ENCODE peak calls at places on chromosomes 5 and 9, in ten cellular contexts. One of them, this sample, is unnamed.
A peak's percentile ranks its signal among the peaks of the same experiment; 100 is the strongest.

GRCh38 chr9:114900937-114901802 is 29.2 kb downstream of the TNFSF8 start:
- DNase-seq in HFF-Myc: no peak
- DNase-seq in AG09309: no peak
- DNase-seq in A549: no peak
- DNase-seq in colonic mucosa: no peak
- DNase-seq in choroid plexus epithelial cell: peak; percentile 58
- DNase-seq in PC-3: peak; percentile 19
- DNase-seq in SK-N-SH: no peak
- DNase-seq in cardiac muscle cell: no peak
- DNase-seq in coronary artery: no peak
- DNase-seq in this sample: peak; percentile 84

GRCh38 chr5:170483701-170484458 is 19.9 kb upstream of the KCNIP1 start:
- DNase-seq in coronary artery: peak; percentile 49
- DNase-seq in colonic mucosa: no peak
- DNase-seq in cardiac muscle cell: no peak
- DNase-seq in A549: peak; percentile 25
- DNase-seq in AG09309: no peak
- DNase-seq in choroid plexus epithelial cell: peak; percentile 42
- DNase-seq in SK-N-SH: no peak
- DNase-seq in PC-3: peak; percentile 21
- DNase-seq in HFF-Myc: no peak
- DNase-seq in this sample: peak; percentile 30

GRCh38 chr9:87223397-87224246 is 274.0 kb upstream of the DAPK1 start:
- DNase-seq in colonic mucosa: no peak
- DNase-seq in SK-N-SH: no peak
- DNase-seq in HFF-Myc: no peak
- DNase-seq in A549: no peak
- DNase-seq in choroid plexus epithelial cell: peak; percentile 62
- DNase-seq in PC-3: no peak
- DNase-seq in cardiac muscle cell: no peak
- DNase-seq in coronary artery: no peak
- DNase-seq in AG09309: no peak
- DNase-seq in this sample: peak; percentile 55

GRCh38 chr9:91116711-91117110 is 245.0 kb downstream of the AUH start:
- DNase-seq in AG09309: no peak
- DNase-seq in PC-3: no peak
- DNase-seq in SK-N-SH: no peak
- DNase-seq in HFF-Myc: no peak
- DNase-seq in choroid plexus epithelial cell: no peak
- DNase-seq in A549: no peak
- DNase-seq in coronary artery: no peak
- DNase-seq in cardiac muscle cell: no peak
- DNase-seq in colonic mucosa: no peak
- DNase-seq in this sample: no peak

GRCh38 chr5:73606206-73606753 is 19.7 kb upstream of the ARHGEF28 start:
- DNase-seq in choroid plexus epithelial cell: peak; percentile 26
- DNase-seq in AG09309: no peak
- DNase-seq in SK-N-SH: no peak
- DNase-seq in coronary artery: no peak
- DNase-seq in PC-3: no peak
- DNase-seq in A549: no peak
- DNase-seq in colonic mucosa: no peak
- DNase-seq in HFF-Myc: no peak
- DNase-seq in cardiac muscle cell: no peak
- DNase-seq in this sample: peak; percentile 13

GRCh38 chr9:108113579-108113978 is 624.0 kb upstream of the KLF4 start:
- DNase-seq in cardiac muscle cell: no peak
- DNase-seq in choroid plexus epithelial cell: no peak
- DNase-seq in A549: no peak
- DNase-seq in coronary artery: no peak
- DNase-seq in PC-3: no peak
- DNase-seq in SK-N-SH: no peak
- DNase-seq in AG09309: no peak
- DNase-seq in colonic mucosa: no peak
- DNase-seq in HFF-Myc: no peak
- DNase-seq in this sample: no peak

GRCh38 chr9:109482391-109482916 is 15.7 kb downstream of the PTPN3 start:
- DNase-seq in cardiac muscle cell: no peak
- DNase-seq in colonic mucosa: no peak
- DNase-seq in AG09309: no peak
- DNase-seq in SK-N-SH: no peak
- DNase-seq in PC-3: no peak
- DNase-seq in A549: no peak
- DNase-seq in coronary artery: no peak
- DNase-seq in HFF-Myc: no peak
- DNase-seq in choroid plexus epithelial cell: no peak
- DNase-seq in this sample: no peak

GRCh38 chr5:169923988-169924387 is 56.3 kb downstream of the INSYN2B start:
- DNase-seq in choroid plexus epithelial cell: no peak
- DNase-seq in A549: no peak
- DNase-seq in SK-N-SH: no peak
- DNase-seq in colonic mucosa: no peak
- DNase-seq in cardiac muscle cell: no peak
- DNase-seq in AG09309: no peak
- DNase-seq in HFF-Myc: no peak
- DNase-seq in coronary artery: no peak
- DNase-seq in PC-3: no peak
- DNase-seq in this sample: no peak

DNA sequence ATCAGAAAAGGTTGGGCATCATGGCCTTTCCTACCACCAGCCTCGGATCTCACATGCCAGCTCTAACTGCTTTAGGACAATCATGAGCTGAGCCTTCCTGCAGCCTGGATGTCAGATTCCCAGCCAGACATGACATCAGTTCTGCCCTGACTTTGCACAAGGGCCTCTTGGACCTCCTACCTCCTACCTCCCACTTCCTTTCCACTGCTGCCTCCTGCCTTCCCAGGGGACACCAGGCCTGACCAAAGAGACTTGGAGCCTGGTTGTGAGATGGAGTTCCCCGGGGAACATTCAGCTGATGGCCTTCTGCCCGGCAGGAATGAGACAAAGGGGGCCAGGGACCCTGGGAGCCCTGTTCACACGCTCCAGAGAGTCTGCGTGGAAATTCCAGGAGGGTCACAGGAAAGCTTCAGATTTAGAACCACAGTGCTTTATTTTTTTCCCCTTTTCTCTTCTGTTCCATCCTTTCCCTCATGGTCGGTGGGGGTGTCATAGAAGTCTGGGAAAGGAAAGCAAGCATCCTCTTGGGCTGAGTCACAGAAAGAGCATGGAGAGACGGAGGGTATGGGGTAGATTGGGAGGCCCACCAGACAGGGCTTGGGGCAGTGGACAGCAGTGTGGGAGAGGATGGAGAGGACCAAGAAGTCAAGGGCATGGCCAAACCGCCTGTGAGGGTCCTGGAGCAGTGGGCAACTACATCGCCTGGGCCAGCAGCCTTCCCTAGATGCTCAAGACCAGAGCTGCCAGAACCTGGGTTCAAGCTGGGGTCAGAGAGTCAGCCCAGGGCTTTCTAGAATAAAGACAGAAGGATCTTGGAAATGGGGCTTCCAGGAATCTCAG is 35.5 kb upstream of the IL17B start:
- DNase-seq in coronary artery: peak; percentile 84
- DNase-seq in choroid plexus epithelial cell: peak; percentile 78
- DNase-seq in colonic mucosa: no peak
- DNase-seq in A549: no peak
- DNase-seq in AG09309: no peak
- DNase-seq in SK-N-SH: no peak
- DNase-seq in HFF-Myc: no peak
- DNase-seq in PC-3: no peak
- DNase-seq in cardiac muscle cell: no peak
- DNase-seq in this sample: peak; percentile 93
- TF ChIP-seq CTCF in coronary artery: no peak
- TF ChIP-seq CTCF in choroid plexus epithelial cell: peak; percentile 13
- TF ChIP-seq CTCF in colonic mucosa: no peak
- TF ChIP-seq CTCF in A549: no peak
- TF ChIP-seq CTCF in AG09309: no peak
- TF ChIP-seq CTCF in SK-N-SH: no peak
- TF ChIP-seq CTCF in HFF-Myc: no peak
- TF ChIP-seq CTCF in PC-3: no peak
- TF ChIP-seq CTCF in cardiac muscle cell: no peak
- TF ChIP-seq CTCF in this sample: no peak

GRCh38 chr5:59036274-59036961 is 453.5 kb downstream of the RAB3C start:
- DNase-seq in colonic mucosa: peak; percentile 36
- DNase-seq in cardiac muscle cell: no peak
- DNase-seq in HFF-Myc: peak; percentile 74
- DNase-seq in PC-3: peak; percentile 86
- DNase-seq in SK-N-SH: no peak
- DNase-seq in coronary artery: no peak
- DNase-seq in A549: no peak
- DNase-seq in choroid plexus epithelial cell: peak; percentile 99
- DNase-seq in AG09309: peak; percentile 96
- DNase-seq in this sample: peak; percentile 98

GRCh38 chr5:59039003-59039295 is 456.1 kb downstream of the RAB3C start:
- DNase-seq in cardiac muscle cell: no peak
- DNase-seq in A549: no peak
- DNase-seq in HFF-Myc: no peak
- DNase-seq in PC-3: no peak
- DNase-seq in colonic mucosa: no peak
- DNase-seq in SK-N-SH: no peak
- DNase-seq in coronary artery: no peak
- DNase-seq in choroid plexus epithelial cell: no peak
- DNase-seq in AG09309: no peak
- DNase-seq in this sample: no peak

GRCh38 chr5:59038169-59039002 is 455.5 kb downstream of the RAB3C start:
- DNase-seq in SK-N-SH: no peak
- DNase-seq in AG09309: no peak
- DNase-seq in choroid plexus epithelial cell: peak; percentile 34
- DNase-seq in coronary artery: peak; percentile 79
- DNase-seq in A549: no peak
- DNase-seq in colonic mucosa: no peak
- DNase-seq in cardiac muscle cell: no peak
- DNase-seq in HFF-Myc: no peak
- DNase-seq in PC-3: no peak
- DNase-seq in this sample: peak; percentile 31

GRCh38 chr5:59037041-59037440 is 454.2 kb downstream of the RAB3C start:
- DNase-seq in SK-N-SH: no peak
- DNase-seq in HFF-Myc: no peak
- DNase-seq in AG09309: no peak
- DNase-seq in A549: no peak
- DNase-seq in PC-3: no peak
- DNase-seq in choroid plexus epithelial cell: peak; percentile 36
- DNase-seq in cardiac muscle cell: no peak
- DNase-seq in colonic mucosa: no peak
- DNase-seq in coronary artery: no peak
- DNase-seq in this sample: no peak

GRCh38 chr5:59037453-59038168 is 454.7 kb downstream of the RAB3C start:
- DNase-seq in choroid plexus epithelial cell: peak; percentile 30
- DNase-seq in SK-N-SH: no peak
- DNase-seq in colonic mucosa: no peak
- DNase-seq in cardiac muscle cell: no peak
- DNase-seq in AG09309: no peak
- DNase-seq in HFF-Myc: no peak
- DNase-seq in PC-3: no peak
- DNase-seq in A549: no peak
- DNase-seq in coronary artery: no peak
- DNase-seq in this sample: peak; percentile 27
- H3K4me3 ChIP-seq in choroid plexus epithelial cell: peak overlapping the region; percentile 80
- H3K4me3 ChIP-seq in SK-N-SH: peak overlapping the region; percentile 76
- H3K4me3 ChIP-seq in colonic mucosa: peak overlapping the region; percentile 67
- H3K4me3 ChIP-seq in cardiac muscle cell: peak overlapping the region; percentile 76
- H3K4me3 ChIP-seq in AG09309: peak overlapping the region; percentile 88
- H3K4me3 ChIP-seq in HFF-Myc: peak overlapping the region; percentile 59
- H3K4me3 ChIP-seq in PC-3: peak overlapping the region; percentile 32
- H3K4me3 ChIP-seq in A549: peak overlapping the region; percentile 74
- H3K4me3 ChIP-seq in coronary artery: peak overlapping the region; percentile 77
- H3K4me3 ChIP-seq in this sample: peak overlapping the region; percentile 82

GRCh38 chr9:17863213-17863883 is 284.5 kb downstream of the SH3GL2 start:
- DNase-seq in A549: no peak
- DNase-seq in colonic mucosa: no peak
- DNase-seq in HFF-Myc: no peak
- DNase-seq in SK-N-SH: no peak
- DNase-seq in choroid plexus epithelial cell: no peak
- DNase-seq in coronary artery: no peak
- DNase-seq in PC-3: no peak
- DNase-seq in cardiac muscle cell: no peak
- DNase-seq in AG09309: no peak
- DNase-seq in this sample: no peak

GRCh38 chr9:17862081-17862480 is 283.2 kb downstream of the SH3GL2 start:
- DNase-seq in HFF-Myc: no peak
- DNase-seq in choroid plexus epithelial cell: no peak
- DNase-seq in colonic mucosa: no peak
- DNase-seq in coronary artery: no peak
- DNase-seq in AG09309: no peak
- DNase-seq in SK-N-SH: no peak
- DNase-seq in PC-3: no peak
- DNase-seq in A549: no peak
- DNase-seq in cardiac muscle cell: no peak
- DNase-seq in this sample: no peak

GRCh38 chr9:17856995-17857394 is 278.1 kb downstream of the SH3GL2 start:
- DNase-seq in colonic mucosa: no peak
- DNase-seq in coronary artery: no peak
- DNase-seq in choroid plexus epithelial cell: no peak
- DNase-seq in cardiac muscle cell: no peak
- DNase-seq in AG09309: no peak
- DNase-seq in PC-3: no peak
- DNase-seq in HFF-Myc: no peak
- DNase-seq in A549: no peak
- DNase-seq in SK-N-SH: no peak
- DNase-seq in this sample: no peak

GRCh38 chr9:17859987-17860386 is 281.1 kb downstream of the SH3GL2 start:
- DNase-seq in HFF-Myc: no peak
- DNase-seq in colonic mucosa: no peak
- DNase-seq in PC-3: no peak
- DNase-seq in AG09309: no peak
- DNase-seq in SK-N-SH: no peak
- DNase-seq in coronary artery: no peak
- DNase-seq in A549: no peak
- DNase-seq in choroid plexus epithelial cell: no peak
- DNase-seq in cardiac muscle cell: no peak
- DNase-seq in this sample: no peak

DNA sequence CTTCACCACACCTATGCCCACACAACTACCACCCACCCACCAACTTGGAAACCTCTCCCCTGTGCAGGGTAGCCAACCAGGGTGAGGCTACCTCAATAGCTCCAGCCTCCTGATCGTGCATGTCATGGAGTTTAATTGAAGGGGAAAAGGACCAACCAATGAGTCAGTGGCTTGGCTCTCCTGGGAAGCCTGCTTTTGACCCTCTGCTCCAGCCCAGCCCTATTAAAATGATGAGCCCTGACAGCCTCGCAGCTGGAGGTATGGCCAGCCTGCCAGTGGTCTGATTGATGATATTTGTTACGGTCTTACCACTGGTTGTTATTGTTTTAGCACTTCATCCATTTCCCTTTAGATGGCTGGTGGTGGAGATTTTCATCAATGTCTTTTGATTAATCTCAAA is 280.4 kb downstream of the SH3GL2 start:
- DNase-seq in HFF-Myc: no peak
- DNase-seq in coronary artery: no peak
- DNase-seq in cardiac muscle cell: no peak
- DNase-seq in AG09309: no peak
- DNase-seq in colonic mucosa: no peak
- DNase-seq in A549: no peak
- DNase-seq in choroid plexus epithelial cell: no peak
- DNase-seq in SK-N-SH: no peak
- DNase-seq in PC-3: no peak
- DNase-seq in this sample: no peak
- TF ChIP-seq CTCF in HFF-Myc: no peak
- TF ChIP-seq CTCF in coronary artery: no peak
- TF ChIP-seq CTCF in cardiac muscle cell: no peak
- TF ChIP-seq CTCF in AG09309: no peak
- TF ChIP-seq CTCF in colonic mucosa: no peak
- TF ChIP-seq CTCF in A549: no peak
- TF ChIP-seq CTCF in choroid plexus epithelial cell: no peak
- TF ChIP-seq CTCF in SK-N-SH: no peak
- TF ChIP-seq CTCF in PC-3: no peak
- TF ChIP-seq CTCF in this sample: no peak

DNA sequence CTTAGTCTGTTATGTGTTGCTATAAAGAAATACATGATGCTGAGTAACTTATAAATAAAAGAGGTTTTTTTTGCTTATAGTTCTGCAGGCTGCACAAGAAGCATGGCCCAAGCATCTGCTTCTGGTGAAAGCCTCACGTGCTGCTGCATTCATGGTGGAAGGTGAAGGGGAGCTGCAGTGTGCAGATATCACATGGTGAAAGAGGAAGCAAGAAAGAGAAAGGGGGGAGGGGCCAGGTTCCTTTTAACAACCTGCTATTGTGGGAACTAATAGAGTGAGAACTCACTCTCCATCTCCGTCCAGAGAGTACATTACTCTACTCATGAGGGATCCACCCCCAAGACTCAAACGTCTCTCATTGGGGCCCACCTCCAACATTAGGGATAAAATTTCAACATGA is 12.5 kb upstream of the PARP8 start:
- DNase-seq in SK-N-SH: no peak
- DNase-seq in choroid plexus epithelial cell: no peak
- DNase-seq in AG09309: no peak
- DNase-seq in cardiac muscle cell: no peak
- DNase-seq in HFF-Myc: no peak
- DNase-seq in PC-3: no peak
- DNase-seq in colonic mucosa: no peak
- DNase-seq in coronary artery: no peak
- DNase-seq in A549: no peak
- DNase-seq in this sample: no peak
- H3K4me3 ChIP-seq in SK-N-SH: no peak overlapping the region
- H3K4me3 ChIP-seq in choroid plexus epithelial cell: no peak overlapping the region
- H3K4me3 ChIP-seq in AG09309: no peak overlapping the region
- H3K4me3 ChIP-seq in cardiac muscle cell: no peak overlapping the region
- H3K4me3 ChIP-seq in HFF-Myc: no peak overlapping the region
- H3K4me3 ChIP-seq in PC-3: no peak overlapping the region
- H3K4me3 ChIP-seq in colonic mucosa: no peak overlapping the region
- H3K4me3 ChIP-seq in coronary artery: no peak overlapping the region
- H3K4me3 ChIP-seq in A549: no peak overlapping the region
- H3K4me3 ChIP-seq in this sample: no peak overlapping the region